ENCODE peak calls at places on chromosomes 6 and 20, in seven cellular contexts. One of them, this sample, is unnamed.

GRCh38 chr20:11777861-11778570 is 139.7 kb upstream of the BTBD3 start:
- DNase-seq in Peyer's patch: no peak
- DNase-seq in IMR-90: peak; percentile 40
- DNase-seq in kidney: no peak
- DNase-seq in stomach: no peak
- DNase-seq in MM.1S: no peak
- DNase-seq in NT2/D1: no peak
- DNase-seq in this sample: no peak

GRCh38 chr20:17661121-17661744 is 20.8 kb downstream of the RRBP1 start:
- DNase-seq in Peyer's patch: peak; percentile 52
- DNase-seq in IMR-90: no peak
- DNase-seq in kidney: peak; percentile 10
- DNase-seq in stomach: no peak
- DNase-seq in MM.1S: no peak
- DNase-seq in NT2/D1: no peak
- DNase-seq in this sample: no peak

GRCh38 chr6:4774715-4775590 is 1.3 kb upstream of the CDYL start:
- DNase-seq in Peyer's patch: no peak
- DNase-seq in IMR-90: no peak
- DNase-seq in kidney: no peak
- DNase-seq in stomach: no peak
- DNase-seq in MM.1S: peak; percentile 9
- DNase-seq in NT2/D1: no peak
- DNase-seq in this sample: peak; percentile 52

GRCh38 chr6:1325471-1326309 is 13.8 kb downstream of the FOXQ1 start:
- DNase-seq in Peyer's patch: no peak
- DNase-seq in IMR-90: peak; percentile 93
- DNase-seq in kidney: no peak
- DNase-seq in stomach: peak; percentile 66
- DNase-seq in MM.1S: no peak
- DNase-seq in NT2/D1: no peak
- DNase-seq in this sample: no peak

GRCh38 chr6:47262226-47262625 is 47.5 kb downstream of the TNFRSF21 start:
- DNase-seq in Peyer's patch: no peak
- DNase-seq in IMR-90: no peak
- DNase-seq in kidney: no peak
- DNase-seq in stomach: no peak
- DNase-seq in MM.1S: no peak
- DNase-seq in NT2/D1: no peak
- DNase-seq in this sample: no peak

GRCh38 chr6:16759646-16760535 is 1.4 kb downstream of the ATXN1 start:
- DNase-seq in Peyer's patch: peak; percentile 94
- DNase-seq in IMR-90: peak; percentile 84
- DNase-seq in kidney: peak; percentile 97
- DNase-seq in stomach: peak; percentile 91
- DNase-seq in MM.1S: peak; percentile 82
- DNase-seq in NT2/D1: no peak
- DNase-seq in this sample: peak; percentile 83

GRCh38 chr6:111096246-111096645 is 8.9 kb downstream of the SLC16A10 start:
- DNase-seq in Peyer's patch: peak; percentile 68
- DNase-seq in IMR-90: no peak
- DNase-seq in kidney: peak; percentile 88
- DNase-seq in stomach: peak; percentile 91
- DNase-seq in MM.1S: peak; percentile 53
- DNase-seq in NT2/D1: no peak
- DNase-seq in this sample: peak; percentile 74

GRCh38 chr6:1027795-1028569 is 283.9 kb upstream of the FOXQ1 start:
- DNase-seq in Peyer's patch: no peak
- DNase-seq in IMR-90: no peak
- DNase-seq in kidney: no peak
- DNase-seq in stomach: no peak
- DNase-seq in MM.1S: no peak
- DNase-seq in NT2/D1: no peak
- DNase-seq in this sample: no peak

GRCh38 chr20:8581451-8582183 is 449.6 kb downstream of the PLCB1 start:
- DNase-seq in Peyer's patch: no peak
- DNase-seq in IMR-90: no peak
- DNase-seq in kidney: no peak
- DNase-seq in stomach: no peak
- DNase-seq in MM.1S: no peak
- DNase-seq in NT2/D1: no peak
- DNase-seq in this sample: no peak

GRCh38 chr6:100493206-100493888 is 28.6 kb upstream of the SIM1 start:
- DNase-seq in Peyer's patch: no peak
- DNase-seq in IMR-90: no peak
- DNase-seq in kidney: no peak
- DNase-seq in stomach: no peak
- DNase-seq in MM.1S: no peak
- DNase-seq in NT2/D1: peak; percentile 11
- DNase-seq in this sample: no peak

GRCh38 chr20:17314262-17314661 is 87.4 kb downstream of the PCSK2 start:
- DNase-seq in Peyer's patch: no peak
- DNase-seq in IMR-90: no peak
- DNase-seq in kidney: no peak
- DNase-seq in stomach: no peak
- DNase-seq in MM.1S: no peak
- DNase-seq in NT2/D1: no peak
- DNase-seq in this sample: no peak

GRCh38 chr6:136547336-136547735 is 2.9 kb downstream of the MAP7 start:
- DNase-seq in Peyer's patch: no peak
- DNase-seq in IMR-90: peak; percentile 63
- DNase-seq in kidney: no peak
- DNase-seq in stomach: no peak
- DNase-seq in MM.1S: peak; percentile 34
- DNase-seq in NT2/D1: no peak
- DNase-seq in this sample: no peak

GRCh38 chr6:10082385-10082784 is 332.5 kb downstream of the TFAP2A start:
- DNase-seq in Peyer's patch: no peak
- DNase-seq in IMR-90: no peak
- DNase-seq in kidney: no peak
- DNase-seq in stomach: no peak
- DNase-seq in MM.1S: no peak
- DNase-seq in NT2/D1: no peak
- DNase-seq in this sample: no peak

GRCh38 chr6:163992701-163993100 is 578.2 kb downstream of the QKI start:
- DNase-seq in Peyer's patch: no peak
- DNase-seq in IMR-90: no peak
- DNase-seq in kidney: no peak
- DNase-seq in stomach: no peak
- DNase-seq in MM.1S: no peak
- DNase-seq in NT2/D1: no peak
- DNase-seq in this sample: no peak

GRCh38 chr20:31476313-31476623 is 1.2 kb downstream of the REM1 start:
- DNase-seq in Peyer's patch: no peak
- DNase-seq in IMR-90: no peak
- DNase-seq in kidney: no peak
- DNase-seq in stomach: no peak
- DNase-seq in MM.1S: no peak
- DNase-seq in NT2/D1: no peak
- DNase-seq in this sample: no peak

GRCh38 chr20:31474097-31474436 is 860 bp downstream of the DEFB124 start:
- DNase-seq in Peyer's patch: no peak
- DNase-seq in IMR-90: no peak
- DNase-seq in kidney: no peak
- DNase-seq in stomach: no peak
- DNase-seq in MM.1S: peak; percentile 27
- DNase-seq in NT2/D1: no peak
- DNase-seq in this sample: no peak

GRCh38 chr20:31475472-31476312 is 604 bp downstream of the REM1 start:
- DNase-seq in Peyer's patch: no peak
- DNase-seq in IMR-90: no peak
- DNase-seq in kidney: no peak
- DNase-seq in stomach: no peak
- DNase-seq in MM.1S: no peak
- DNase-seq in NT2/D1: no peak
- DNase-seq in this sample: no peak

GRCh38 chr20:31475032-31475431 is at the start of the genes DEFB124 and REM1:
- DNase-seq in Peyer's patch: peak; percentile 54
- DNase-seq in IMR-90: no peak
- DNase-seq in kidney: peak; percentile 79
- DNase-seq in stomach: no peak
- DNase-seq in MM.1S: peak; percentile 26
- DNase-seq in NT2/D1: no peak
- DNase-seq in this sample: no peak

DNA sequence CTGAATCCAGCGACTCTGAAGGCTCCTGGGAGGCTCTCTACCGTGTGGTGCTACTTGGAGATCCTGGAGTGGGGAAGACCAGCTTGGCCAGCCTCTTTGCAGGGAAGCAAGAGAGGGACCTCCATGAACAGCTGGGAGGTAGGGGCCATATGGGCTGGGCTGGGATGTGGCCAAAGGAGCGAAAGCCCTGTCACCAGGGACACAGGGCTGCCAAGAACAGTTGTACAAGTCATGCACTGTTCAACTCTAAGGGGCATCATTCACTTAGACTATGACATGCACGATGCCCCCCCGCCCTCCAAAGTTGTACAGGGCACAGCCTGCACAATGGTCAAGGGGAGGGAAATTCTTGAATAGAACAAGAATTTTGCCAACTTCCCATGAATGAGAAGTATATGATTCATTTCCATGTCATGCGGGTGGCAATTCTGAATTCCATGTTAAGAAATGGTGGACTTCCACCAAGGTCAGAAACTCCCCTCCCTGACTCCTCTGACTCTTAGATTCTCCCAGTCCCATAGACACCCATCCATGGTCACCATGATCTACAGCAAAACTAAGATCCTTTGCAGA is 1.6 kb downstream of the REM1 start:
- DNase-seq in Peyer's patch: no peak
- DNase-seq in IMR-90: no peak
- DNase-seq in kidney: no peak
- DNase-seq in stomach: no peak
- DNase-seq in MM.1S: no peak
- DNase-seq in NT2/D1: no peak
- DNase-seq in this sample: no peak
- H3K4me1 ChIP-seq in Peyer's patch: peaks cover 12% of the 10 kb centered on the region
- H3K4me1 ChIP-seq in IMR-90: no peaks in the 10 kb centered on the region
- H3K4me1 ChIP-seq in kidney: no peaks in the 10 kb centered on the region
- H3K4me1 ChIP-seq in stomach: peaks cover 10% of the 10 kb centered on the region
- H3K4me1 ChIP-seq in MM.1S: peaks cover 10% of the 10 kb centered on the region
- H3K4me1 ChIP-seq in NT2/D1: peaks cover 3% of the 10 kb centered on the region
- H3K4me1 ChIP-seq in this sample: no peaks in the 10 kb centered on the region

GRCh38 chr6:20020526-20020925 is 183.4 kb downstream of the ID4 start:
- DNase-seq in Peyer's patch: no peak
- DNase-seq in IMR-90: no peak
- DNase-seq in kidney: no peak
- DNase-seq in stomach: no peak
- DNase-seq in MM.1S: no peak
- DNase-seq in NT2/D1: no peak
- DNase-seq in this sample: no peak
- H3K4me1 ChIP-seq in Peyer's patch: no peaks in the 10 kb centered on the region
- H3K4me1 ChIP-seq in IMR-90: no peaks in the 10 kb centered on the region
- H3K4me1 ChIP-seq in kidney: no peaks in the 10 kb centered on the region
- H3K4me1 ChIP-seq in stomach: no peaks in the 10 kb centered on the region
- H3K4me1 ChIP-seq in MM.1S: no peaks in the 10 kb centered on the region
- H3K4me1 ChIP-seq in NT2/D1: no peaks in the 10 kb centered on the region
- H3K4me1 ChIP-seq in this sample: peaks cover 15% of the 10 kb centered on the region

DNA sequence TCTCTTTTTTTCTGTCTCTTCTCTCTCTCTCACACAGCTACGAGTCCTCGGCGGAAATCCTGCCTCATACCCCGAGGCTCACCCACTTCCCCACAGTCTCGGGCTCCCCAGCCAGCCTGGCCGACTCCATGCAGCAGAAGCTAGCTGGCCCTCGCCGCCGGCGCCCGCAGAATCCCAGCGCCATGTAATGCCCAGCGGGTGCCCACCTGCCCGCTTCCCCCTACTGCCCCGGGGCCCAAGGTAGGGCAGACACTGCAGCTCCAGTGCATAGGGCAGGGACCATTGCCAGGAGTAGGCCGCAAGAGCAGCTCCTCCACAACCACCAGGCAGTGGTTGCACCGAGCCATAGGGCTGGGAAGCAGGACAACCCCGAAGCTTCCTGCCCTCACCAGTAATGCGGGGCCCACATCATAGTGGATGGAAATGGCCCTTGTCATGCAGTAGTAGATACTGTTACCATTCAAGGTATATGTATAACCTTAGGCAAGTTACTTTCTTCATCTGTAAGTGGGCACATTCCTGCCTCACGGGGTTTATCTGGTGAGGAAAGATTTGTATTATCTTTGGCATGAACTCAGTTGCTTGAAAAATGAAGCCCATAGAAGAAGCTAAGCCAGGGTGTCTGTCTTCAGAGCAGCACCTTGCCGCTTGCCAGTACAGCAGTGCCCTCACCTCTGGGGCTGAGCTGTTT is 36.9 kb upstream of the ID1 start:
- DNase-seq in Peyer's patch: no peak
- DNase-seq in IMR-90: peak; percentile 36
- DNase-seq in kidney: no peak
- DNase-seq in stomach: no peak
- DNase-seq in MM.1S: no peak
- DNase-seq in NT2/D1: no peak
- DNase-seq in this sample: no peak
- H3K4me1 ChIP-seq in Peyer's patch: peaks cover 37% of the 10 kb centered on the region
- H3K4me1 ChIP-seq in IMR-90: peaks cover 24% of the 10 kb centered on the region
- H3K4me1 ChIP-seq in kidney: peaks cover 4% of the 10 kb centered on the region
- H3K4me1 ChIP-seq in stomach: peaks cover 47% of the 10 kb centered on the region
- H3K4me1 ChIP-seq in MM.1S: peaks cover 49% of the 10 kb centered on the region
- H3K4me1 ChIP-seq in NT2/D1: peaks cover 14% of the 10 kb centered on the region
- H3K4me1 ChIP-seq in this sample: peaks cover 15% of the 10 kb centered on the region

GRCh38 chr20:59604770-59605665 is 678 bp downstream of the PHACTR3 start:
- DNase-seq in Peyer's patch: no peak
- DNase-seq in IMR-90: no peak
- DNase-seq in kidney: peak; percentile 59
- DNase-seq in stomach: no peak
- DNase-seq in MM.1S: no peak
- DNase-seq in NT2/D1: no peak
- DNase-seq in this sample: no peak
- H3K4me1 ChIP-seq in Peyer's patch: peaks cover 11% of the 10 kb centered on the region
- H3K4me1 ChIP-seq in IMR-90: no peaks in the 10 kb centered on the region
- H3K4me1 ChIP-seq in kidney: no peaks in the 10 kb centered on the region
- H3K4me1 ChIP-seq in stomach: peaks cover 6% of the 10 kb centered on the region
- H3K4me1 ChIP-seq in MM.1S: no peaks in the 10 kb centered on the region
- H3K4me1 ChIP-seq in NT2/D1: no peaks in the 10 kb centered on the region
- H3K4me1 ChIP-seq in this sample: no peaks in the 10 kb centered on the region

GRCh38 chr6:28401172-28401571 is 1.6 kb upstream of the ZSCAN12 start:
- DNase-seq in Peyer's patch: no peak
- DNase-seq in IMR-90: peak; percentile 42
- DNase-seq in kidney: no peak
- DNase-seq in stomach: no peak
- DNase-seq in MM.1S: no peak
- DNase-seq in NT2/D1: no peak
- DNase-seq in this sample: no peak
- H3K4me1 ChIP-seq in Peyer's patch: peaks cover 19% of the 10 kb centered on the region
- H3K4me1 ChIP-seq in IMR-90: peaks cover 6% of the 10 kb centered on the region
- H3K4me1 ChIP-seq in kidney: peaks cover 3% of the 10 kb centered on the region
- H3K4me1 ChIP-seq in stomach: peaks cover 5% of the 10 kb centered on the region
- H3K4me1 ChIP-seq in MM.1S: peaks cover 4% of the 10 kb centered on the region
- H3K4me1 ChIP-seq in NT2/D1: no peaks in the 10 kb centered on the region
- H3K4me1 ChIP-seq in this sample: peaks cover 31% of the 10 kb centered on the region

This sample was measured in CD4-positive, alpha-beta memory T cell.